ENCODE peak calls at places on chromosomes 3 and 15, in five cellular contexts. L, Y, M, C and G are unnamed samples.

GRCh38 chr15:68330911-68331310 is 53.4 kb downstream of the FEM1B start:
- DNase-seq in C (no peak), Y (no peak), M (peak), L (no peak), G (no peak)

GRCh38 chr15:73628976-73629854 is 4.0 kb downstream of the NPTN start:
- DNase-seq in Y (no peak), L (no peak), M (no peak), C (peak), G (no peak)

GRCh38 chr15:55277116-55277564 is 12.5 kb downstream of the RAB27A start:
- DNase-seq in Y (no peak), M (no peak), C (no peak), L (no peak), G (no peak)

GRCh38 chr15:49831206-49831965 is 210.5 kb downstream of the DTWD1 start:
- DNase-seq in C (peak), M (no peak), Y (no peak), L (peak), G (no peak)

GRCh38 chr3:110314512-110315114 is 757.0 kb upstream of the NECTIN3 start:
- DNase-seq in C (peak), M (peak), L (peak), Y (peak), G (peak)

GRCh38 chr3:27976933-27977332 is 254.8 kb upstream of the EOMES start:
- DNase-seq in C (peak), L (no peak), Y (no peak), M (no peak), G (no peak)

GRCh38 chr3:133595341-133595740 is 21.9 kb downstream of the CDV3 start:
- DNase-seq in M (no peak), Y (no peak), C (peak), L (no peak), G (no peak)

GRCh38 chr3:159528251-159528895 is 460.3 kb upstream of the IL12A start:
- DNase-seq in L (no peak), Y (no peak), C (no peak), M (no peak), G (no peak)

GRCh38 chr3:73029321-73029796 is 32.1 kb upstream of the EBLN2 start:
- DNase-seq in M (no peak), Y (no peak), C (peak), L (peak), G (no peak)

GRCh38 chr3:41900265-41900664 is 61.6 kb downstream of the ULK4 start:
- DNase-seq in Y (no peak), M (peak), C (peak), L (no peak), G (no peak)

GRCh38 chr3:8371085-8371551 is 130.5 kb upstream of the LMCD1 start:
- DNase-seq in Y (no peak), C (peak), L (peak), M (no peak), G (no peak)

GRCh38 chr15:57667171-57667924 is 39.2 kb upstream of the POLR2M start:
- DNase-seq in L (peak), C (peak), M (peak), Y (no peak), G (peak)

GRCh38 chr3:117903226-117903625 is 1131.4 kb downstream of the IGSF11 start:
- DNase-seq in M (no peak), C (no peak), L (no peak), Y (no peak), G (no peak)

GRCh38 chr15:33068531-33068990 is 126.0 kb downstream of the FMN1 start:
- DNase-seq in Y (no peak), M (peak), L (no peak), C (peak), G (peak)

GRCh38 chr3:62101488-62101887 is 271.9 kb downstream of the FEZF2 start:
- DNase-seq in M (no peak), Y (no peak), C (no peak), L (no peak), G (no peak)

GRCh38 chr15:75712668-75713337 is at the start of gene CSPG4:
- DNase-seq in Y (no peak), C (peak), L (peak), M (peak), G (peak)

GRCh38 chr3:138184994-138185393 is 2.1 kb upstream of the ARMC8 start:
- DNase-seq in C (peak), Y (no peak), L (peak), M (peak), G (no peak)

GRCh38 chr3:86814321-86814720 is 176.6 kb downstream of the VGLL3 start:
- DNase-seq in L (no peak), C (no peak), M (peak), Y (no peak), G (no peak)

GRCh38 chr15:40274350-40275274 is 8.3 kb downstream of the ANKRD63 start:
- DNase-seq in C (peak), Y (peak), L (peak), M (peak), G (peak)

GRCh38 chr3:48047841-48048456 is 31.7 kb upstream of the MAP4 start:
- DNase-seq in L (no peak), M (no peak), Y (no peak), C (peak), G (no peak)

GRCh38 chr15:71183063-71183462 is 67.8 kb downstream of the THSD4 start:
- DNase-seq in C (no peak), M (no peak), Y (no peak), L (no peak), G (no peak)

GRCh38 chr3:31300802-31301443 is 231.8 kb upstream of the STT3B start:
- DNase-seq in M (no peak), L (no peak), Y (no peak), C (peak), G (no peak)

GRCh38 chr3:14194865-14195264 is 16.2 kb downstream of the LSM3 start:
- DNase-seq in L (no peak), M (no peak), Y (no peak), C (no peak), G (no peak)

GRCh38 chr3:13654330-13655073 is 105.6 kb downstream of the FBLN2 start:
- DNase-seq in L (no peak), C (no peak), M (peak), Y (no peak), G (peak)

GRCh38 chr3:71536376-71536965 is 47.1 kb downstream of the FOXP1 start:
- DNase-seq in C (peak), L (no peak), Y (no peak), M (no peak), G (no peak)

GRCh38 chr15:37034392-37034791 is 66.0 kb downstream of the MEIS2 start:
- DNase-seq in L (no peak), M (no peak), C (no peak), Y (no peak), G (no peak)

GRCh38 chr3:56976666-56977560 is 83.6 kb upstream of the SPATA12 start:
- DNase-seq in C (no peak), L (peak), M (no peak), Y (no peak), G (peak)

GRCh38 chr15:69225355-69226027 is 65.1 kb downstream of the GLCE start:
- DNase-seq in M (peak), C (peak), L (peak), Y (peak), G (peak)

GRCh38 chr3:52088445-52089367 is 32.3 kb upstream of the DUSP7 start:
- DNase-seq in C (no peak), M (peak), Y (no peak), L (peak), G (no peak)

GRCh38 chr15:59160880-59161593 is 45.6 kb upstream of the LDHAL6B start:
- DNase-seq in L (peak), M (peak), C (peak), Y (peak), G (peak)
- TF ChIP-seq EZH2phosphoT487 in L (no peak), M (no peak), C (no peak), Y (no peak), G (no peak)

GRCh38 chr15:77672110-77672509 is 39.4 kb upstream of the LINGO1 start:
- DNase-seq in M (no peak), L (no peak), Y (no peak), C (no peak), G (no peak)
- H3K4me3 ChIP-seq in M (no peak), L (no peak), Y (no peak), C (no peak), G (no peak)

DNA sequence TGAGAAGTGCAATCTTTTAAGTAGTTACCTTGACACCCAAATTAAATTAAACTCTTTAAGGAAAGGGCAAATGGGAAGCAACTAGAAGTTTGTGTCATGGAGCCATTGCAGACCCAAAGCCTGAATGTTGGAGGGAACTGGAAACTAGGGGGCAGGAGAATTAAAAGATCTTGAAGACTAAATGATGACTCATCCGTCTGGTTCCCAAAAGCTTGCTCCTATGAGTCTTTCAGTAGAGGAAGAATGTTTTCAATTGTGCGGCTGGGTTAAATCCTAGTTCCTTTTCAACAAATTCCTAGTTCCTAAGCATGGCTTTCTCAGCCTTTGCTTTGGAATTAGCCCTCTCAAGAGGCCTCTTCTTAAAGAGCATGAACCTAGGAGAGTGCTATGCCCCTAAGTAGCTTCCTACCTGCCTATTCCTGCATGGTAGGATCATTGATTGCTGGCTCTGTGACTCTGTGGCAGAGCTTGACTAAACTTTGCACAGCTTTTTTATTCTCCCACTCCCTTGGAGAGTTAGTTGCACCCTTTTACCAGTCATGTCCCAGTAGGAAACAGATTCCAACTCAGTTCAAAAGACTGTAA is 17.7 kb downstream of the CLEC3B start:
- DNase-seq in Y (no peak), M (peak), C (peak), L (peak), G (no peak)
- TF ChIP-seq EZH2phosphoT487 in Y (no peak), M (no peak), C (no peak), L (no peak), G (no peak)

GRCh38 chr3:15347104-15347736 is 14.8 kb upstream of the SH3BP5 start:
- DNase-seq in L (no peak), M (no peak), Y (no peak), C (no peak), G (no peak)
- H3K4me3 ChIP-seq in L (no peak), M (no peak), Y (no peak), C (no peak), G (no peak)

GRCh38 chr15:81899730-81900129 is 146.1 kb downstream of the MEX3B start:
- DNase-seq in M (no peak), L (no peak), Y (no peak), C (no peak), G (no peak)
- TF ChIP-seq EZH2phosphoT487 in M (no peak), L (no peak), Y (no peak), C (no peak), G (no peak)

DNA sequence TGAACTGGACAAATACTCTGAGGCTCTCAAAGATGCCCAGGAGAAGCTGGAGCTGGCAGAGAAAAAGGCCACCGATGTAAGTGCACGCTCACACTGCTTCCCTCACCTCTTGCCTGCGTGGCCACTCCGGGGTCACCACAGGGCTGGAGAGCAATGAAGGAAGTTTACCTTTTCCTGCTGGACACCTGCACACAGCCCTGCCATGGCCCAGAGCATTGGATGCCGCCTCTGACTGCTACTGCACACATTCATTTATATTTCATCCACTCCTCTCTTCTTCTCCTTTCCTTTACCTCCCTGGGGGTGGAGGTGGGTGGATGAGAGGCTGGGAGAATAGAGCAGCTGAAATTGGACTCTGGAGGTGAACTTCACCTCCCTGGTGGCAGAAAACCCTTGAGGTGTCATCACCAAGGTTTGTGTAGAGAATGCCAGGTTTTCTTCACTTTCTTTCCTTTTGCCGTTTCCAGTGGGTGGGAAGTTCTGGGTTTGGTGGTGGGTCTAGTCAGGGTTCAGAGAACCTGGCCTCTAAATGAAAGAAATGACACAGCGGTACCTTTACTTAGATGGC is 1.6 kb downstream of the TPM1 start:
- DNase-seq in L (no peak), M (peak), Y (no peak), C (no peak), G (no peak)
- H3K4me3 ChIP-seq in L (peak), M (peak), Y (no peak), C (peak), G (peak)